ENCODE peak calls at places on chromosomes 7 and 10, in five cellular contexts. I is GM23248, U is keratinocyte, G is A549, E is hepatocyte. D is an unnamed sample.

GRCh38 chr7:72335561-72336381 is 76.4 kb downstream of the CALN1 start:
- DNase-seq in I (no peak), U (no peak), E (no peak), G (no peak), D (no peak)

GRCh38 chr10:79145517-79146470 is 77.0 kb downstream of the ZMIZ1 start:
- DNase-seq in U (no peak), E (no peak), G (no peak), I (no peak), D (no peak)

GRCh38 chr7:901388-902154 is 25.2 kb downstream of the GET4 start:
- DNase-seq in U (peak), I (peak), G (peak), E (peak), D (peak)

GRCh38 chr7:69430502-69431145 is 167.7 kb upstream of the AUTS2 start:
- DNase-seq in I (peak), U (no peak), G (no peak), E (peak), D (no peak)

GRCh38 chr7:39686261-39686924 is 63.0 kb downstream of the RALA start:
- DNase-seq in U (no peak), G (no peak), I (peak), E (no peak), D (no peak)

GRCh38 chr10:30028452-30029045 is 30.8 kb downstream of the JCAD start:
- DNase-seq in G (no peak), U (no peak), I (no peak), E (peak), D (no peak)

GRCh38 chr7:95321720-95322119 is 2.6 kb downstream of the PON1 start:
- DNase-seq in I (no peak), E (no peak), U (no peak), G (no peak), D (no peak)

GRCh38 chr7:112266595-112267270 is 60.2 kb downstream of the ZNF277 start:
- DNase-seq in I (peak), E (no peak), G (no peak), U (no peak), D (no peak)

GRCh38 chr10:26627320-26627719 is 70.2 kb upstream of the PDSS1 start:
- DNase-seq in I (no peak), E (peak), U (no peak), G (peak), D (no peak)

GRCh38 chr7:153401795-153402720 is 642.5 kb downstream of the ACTR3B start:
- DNase-seq in E (no peak), U (no peak), I (no peak), G (no peak), D (no peak)

GRCh38 chr10:95518455-95519131 is 42.6 kb downstream of the SORBS1 start:
- DNase-seq in I (no peak), G (no peak), U (no peak), E (no peak), D (no peak)

GRCh38 chr7:144862612-144863319 is 26.9 kb upstream of the TPK1 start:
- DNase-seq in U (no peak), I (no peak), G (no peak), E (no peak), D (no peak)

GRCh38 chr7:158973440-158973839 is 117.1 kb downstream of the DYNC2I1 start:
- DNase-seq in G (no peak), I (no peak), E (peak), U (no peak), D (peak)

GRCh38 chr7:42283553-42283952 is 46.5 kb upstream of the GLI3 start:
- DNase-seq in G (no peak), I (peak), E (no peak), U (no peak), D (no peak)

GRCh38 chr7:151923097-151923876 is 33.0 kb upstream of the GALNTL5 start:
- DNase-seq in I (peak), E (no peak), G (no peak), U (no peak), D (no peak)

GRCh38 chr10:69515699-69516547 is 57.3 kb downstream of the NEUROG3 start:
- DNase-seq in I (peak), U (no peak), E (peak), G (peak), D (peak)

GRCh38 chr10:17981766-17982380 is 30.2 kb downstream of the SLC39A12 start:
- DNase-seq in G (no peak), I (peak), U (no peak), E (peak), D (no peak)

GRCh38 chr7:65239707-65240352 is 133.8 kb upstream of the ZNF92 start:
- DNase-seq in I (peak), E (peak), G (peak), U (no peak), D (no peak)

GRCh38 chr10:2262878-2263277 is 525.6 kb upstream of the ADARB2 start:
- DNase-seq in U (no peak), E (no peak), G (no peak), I (no peak), D (no peak)

GRCh38 chr10:7915923-7916322 is 97.6 kb downstream of the TAF3 start:
- DNase-seq in G (no peak), E (no peak), I (peak), U (no peak), D (no peak)

GRCh38 chr7:15317215-15317614 is 244.6 kb downstream of the AGMO start:
- DNase-seq in E (no peak), U (no peak), G (no peak), I (no peak), D (no peak)

GRCh38 chr7:86592185-86592584 is 51.5 kb upstream of the GRM3 start:
- DNase-seq in G (no peak), I (no peak), E (no peak), U (no peak), D (no peak)

GRCh38 chr7:2247141-2247985 is 5.3 kb downstream of the NUDT1 start:
- DNase-seq in E (peak), G (peak), U (no peak), I (peak), D (peak)

GRCh38 chr7:128381161-128381821 is 19.8 kb upstream of the PRRT4 start:
- DNase-seq in G (no peak), I (peak), U (peak), E (no peak), D (peak)

GRCh38 chr10:97759157-97759980 is 12.4 kb downstream of the SFRP5 start:
- DNase-seq in E (peak), U (peak), I (peak), G (peak), D (peak)

GRCh38 chr7:108716783-108717182 is 147.1 kb downstream of the DNAJB9 start:
- DNase-seq in U (no peak), I (peak), E (no peak), G (no peak), D (no peak)

GRCh38 chr7:134669845-134670373 is 23.3 kb downstream of the BPGM start:
- DNase-seq in I (peak), U (peak), E (peak), G (peak), D (no peak)

GRCh38 chr10:44010873-44011602 is 362.4 kb upstream of the ZNF32 start:
- DNase-seq in G (no peak), U (peak), E (no peak), I (no peak), D (peak)

GRCh38 chr7:31896929-31897328 is 173.3 kb downstream of the PDE1C start:
- DNase-seq in U (no peak), I (peak), E (peak), G (no peak), D (no peak)

GRCh38 chr7:70700055-70700934 is 431.6 kb upstream of the GALNT17 start:
- DNase-seq in E (no peak), I (no peak), U (no peak), G (no peak), D (no peak)

GRCh38 chr7:23044581-23044980 is 30.7 kb upstream of the HYCC1 start:
- DNase-seq in U (no peak), I (no peak), G (no peak), E (no peak), D (no peak)

GRCh38 chr10:13712799-13713581 is 126.2 kb downstream of the PRPF18 start:
- DNase-seq in I (peak), U (no peak), E (peak), G (peak), D (peak)

GRCh38 chr7:37028909-37029440 is 304.7 kb upstream of the AOAH start:
- DNase-seq in I (no peak), G (no peak), U (no peak), E (no peak), D (no peak)

GRCh38 chr7:13097508-13097907 is 410.1 kb downstream of the ARL4A start:
- DNase-seq in G (no peak), U (no peak), E (no peak), I (no peak), D (no peak)

GRCh38 chr10:128850647-128851046 is 616.4 kb upstream of the MGMT start:
- DNase-seq in E (no peak), G (no peak), U (no peak), I (no peak), D (no peak)

GRCh38 chr7:96562966-96563365 is 146.7 kb downstream of the SEM1 start:
- DNase-seq in I (no peak), U (no peak), G (no peak), E (no peak), D (no peak)

GRCh38 chr10:6601224-6601805 is 21.2 kb upstream of the PRKCQ start:
- DNase-seq in E (no peak), U (no peak), G (no peak), I (no peak), D (no peak)

GRCh38 chr10:128316327-128316726 is 190.1 kb upstream of the MKI67 start:
- DNase-seq in E (no peak), U (no peak), G (no peak), I (no peak), D (no peak)

GRCh38 chr7:73424486-73424885 is 9.1 kb upstream of the FZD9 start:
- DNase-seq in U (no peak), E (no peak), G (no peak), I (no peak), D (no peak)
- H3K4me2 ChIP-seq in U (no peak), E (peak), G (no peak), I (peak), D (no peak)

GRCh38 chr10:46288601-46289206 is 1.9 kb downstream of the ANTXRL start:
- DNase-seq in G (no peak), E (no peak), I (no peak), U (no peak), D (no peak)
- H3K4me2 ChIP-seq in G (no peak), E (no peak), I (no peak), U (no peak), D (no peak)

DNA sequence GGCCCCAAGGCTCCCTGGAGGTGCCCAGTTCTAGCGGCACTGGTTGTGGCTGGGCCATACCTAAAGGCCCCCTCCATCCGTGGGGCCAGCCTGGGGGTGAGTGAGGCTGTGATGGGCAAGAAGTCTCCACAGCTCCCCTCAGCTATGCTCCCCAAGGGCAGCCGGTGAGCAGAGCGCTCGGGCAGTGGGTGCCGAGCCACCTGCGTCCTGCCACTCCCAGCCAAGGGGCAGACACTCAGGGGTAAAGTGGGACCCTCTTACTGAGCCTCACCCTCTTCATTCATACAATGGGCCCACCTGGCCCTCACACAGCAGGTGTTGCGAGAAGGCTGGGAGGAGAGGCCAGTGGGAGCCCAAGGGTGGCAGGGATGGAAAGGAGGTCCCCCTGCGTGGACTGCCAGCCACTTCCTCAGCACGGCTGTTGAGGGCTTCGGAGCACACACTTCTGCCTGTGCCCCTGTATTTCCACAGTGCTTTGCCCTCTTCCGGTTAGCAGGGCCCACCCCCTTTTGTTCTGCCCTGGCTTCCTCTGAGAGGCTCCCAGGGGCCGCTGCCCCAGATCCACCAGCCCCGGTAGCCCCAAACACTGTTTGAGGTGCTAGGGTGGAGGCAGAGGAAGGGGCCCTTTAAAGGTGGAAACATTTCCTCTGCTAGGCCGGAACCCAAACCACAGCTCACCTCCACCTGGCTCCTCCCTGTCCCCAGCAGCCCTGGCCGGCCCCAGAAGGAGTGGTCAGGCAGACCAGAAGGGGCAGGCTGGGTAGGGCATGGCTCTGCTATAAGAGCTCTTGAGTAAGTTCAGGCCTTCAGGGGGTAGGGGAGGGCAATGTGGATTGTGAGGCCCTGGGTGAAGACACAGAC is 16.4 kb upstream of the C10orf105 start:
- DNase-seq in G (no peak), U (no peak), I (no peak), E (no peak), D (no peak)
- H3K4me2 ChIP-seq in G (no peak), U (no peak), I (no peak), E (no peak), D (no peak)

DNA sequence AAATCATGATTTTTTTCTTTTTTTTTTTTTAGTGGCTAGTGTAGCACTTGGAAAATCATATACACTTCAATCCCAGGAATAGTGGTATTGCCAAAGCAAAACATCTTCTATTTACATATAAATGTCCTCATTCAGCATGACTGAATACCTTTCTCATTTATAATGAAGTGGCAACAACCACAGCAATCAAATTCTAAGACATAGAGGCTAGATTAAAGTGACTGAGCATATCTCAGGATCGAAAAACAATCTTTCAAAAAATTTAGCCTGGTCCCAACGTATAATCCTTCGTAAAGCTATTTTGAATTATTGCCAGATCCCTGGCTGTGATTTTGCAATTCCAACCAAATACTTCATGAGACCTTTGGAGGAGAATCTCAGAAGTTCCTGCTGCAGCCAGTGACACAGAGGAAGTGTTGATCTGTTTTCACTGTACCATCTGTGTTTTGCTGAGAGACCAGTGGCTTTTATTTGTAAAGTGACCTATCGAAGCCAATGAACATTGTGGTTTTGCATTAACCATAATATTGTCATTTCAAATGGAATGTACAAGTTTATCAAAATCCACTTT is 29.8 kb upstream of the SP8 start:
- DNase-seq in G (no peak), I (no peak), E (no peak), U (no peak), D (no peak)
- H3K4me2 ChIP-seq in G (no peak), I (no peak), E (no peak), U (no peak), D (no peak)

GRCh38 chr7:90349305-90349704 is 2.8 kb downstream of the GTPBP10 start:
- DNase-seq in G (no peak), I (no peak), U (no peak), E (no peak), D (no peak)

GRCh38 chr7:90346326-90347125 is at the start of gene GTPBP10:
- DNase-seq in U (peak), E (peak), G (peak), I (peak), D (peak)

GRCh38 chr7:90347759-90348158 is 1.2 kb downstream of the GTPBP10 start:
- DNase-seq in U (no peak), G (no peak), I (no peak), E (no peak), D (peak)

DNA sequence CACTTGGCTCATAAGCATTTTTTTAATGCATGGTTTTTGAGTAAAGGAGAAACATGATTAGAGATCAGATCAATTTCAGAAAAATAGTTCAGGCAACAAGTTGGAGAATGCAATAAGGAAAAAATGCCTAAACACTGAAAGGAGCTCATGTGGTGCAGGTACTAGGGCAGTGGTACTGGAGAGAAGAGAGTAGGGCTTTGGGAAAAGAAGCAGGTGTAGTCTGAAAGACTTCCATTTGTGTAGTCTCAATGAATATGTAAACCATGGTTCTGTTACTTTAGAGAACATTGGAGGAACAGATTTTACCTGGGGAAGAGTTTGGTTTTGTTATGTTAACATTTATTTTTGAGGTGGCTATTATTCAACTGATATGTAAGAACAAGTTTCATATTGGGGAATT is 5.5 kb downstream of the GTPBP10 start:
- DNase-seq in I (no peak), G (no peak), U (no peak), E (no peak), D (no peak)
- H3K4me2 ChIP-seq in I (no peak), G (no peak), U (no peak), E (no peak), D (no peak)

GRCh38 chr7:17304926-17305325 is 6.5 kb downstream of the AHR start:
- DNase-seq in E (peak), I (peak), G (peak), U (peak), D (no peak)

GRCh38 chr7:17305387-17306171 is 7.1 kb downstream of the AHR start:
- DNase-seq in U (no peak), G (no peak), E (no peak), I (peak), D (no peak)

GRCh38 chr7:17307558-17307957 is 9.1 kb downstream of the AHR start:
- DNase-seq in G (no peak), I (peak), E (no peak), U (no peak), D (no peak)

GRCh38 chr7:17307033-17307432 is 8.6 kb downstream of the AHR start:
- DNase-seq in G (no peak), I (peak), U (no peak), E (no peak), D (no peak)

GRCh38 chr7:17307969-17308648 is 9.7 kb downstream of the AHR start:
- DNase-seq in I (no peak), U (no peak), E (no peak), G (no peak), D (no peak)
- H3K4me2 ChIP-seq in I (peak), U (no peak), E (peak), G (peak), D (no peak)

GRCh38 chr7:82742163-82742562 is 298.6 kb upstream of the CACNA2D1 start:
- DNase-seq in G (no peak), E (no peak), I (no peak), U (no peak), D (no peak)
- H3K4me2 ChIP-seq in G (no peak), E (no peak), I (no peak), U (no peak), D (no peak)

GRCh38 chr10:51860257-51860656 is 160.9 kb upstream of the CSTF2T start:
- DNase-seq in E (no peak), U (no peak), G (no peak), I (peak), D (no peak)
- H3K4me2 ChIP-seq in E (no peak), U (no peak), G (no peak), I (peak), D (no peak)

DNA sequence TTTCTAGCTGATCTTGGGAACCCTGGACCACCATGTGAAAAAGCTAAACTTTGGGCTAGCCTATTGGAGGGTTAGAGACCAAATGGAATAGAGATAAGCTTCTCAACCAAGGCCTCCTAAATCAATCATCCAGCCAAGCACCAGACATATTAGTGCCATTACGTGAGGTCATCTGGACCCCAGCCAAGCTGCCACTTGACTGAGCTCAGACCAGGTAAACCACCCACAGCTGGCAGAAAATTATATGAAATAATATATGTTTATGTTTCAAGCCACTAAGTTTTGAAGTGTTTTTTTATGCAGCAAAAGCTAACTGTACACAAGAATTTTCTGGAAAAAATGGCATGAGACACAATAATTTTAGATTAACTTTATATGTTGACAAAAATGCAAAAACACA is 82.6 kb upstream of the PCGF5 start:
- DNase-seq in G (no peak), I (no peak), E (no peak), U (no peak), D (no peak)
- H3K4me2 ChIP-seq in G (no peak), I (no peak), E (no peak), U (no peak), D (no peak)

D was measured in Karpas-422.